ENCODE peak calls at places on chromosomes 1 and 21, in seven cellular contexts. R is MM.1S, Z is skeletal muscle cell, H is mucosa of descending colon, J is HFF-Myc, Y is cardiac muscle cell, A is IMR-90. C is an unnamed sample.

GRCh38 chr1:69535490-69535889 is 32.2 kb upstream of the LRRC7 start:
- DNase-seq in H (no peak), A (no peak), Y (no peak), R (no peak), J (no peak), Z (no peak), C (no peak)

GRCh38 chr1:239263821-239264220 is 122.5 kb upstream of the CHRM3 start:
- DNase-seq in R (no peak), Z (no peak), J (no peak), H (no peak), Y (no peak), A (no peak), C (no peak)

GRCh38 chr1:180230791-180231505 is 884 bp downstream of the LHX4 start:
- DNase-seq in Z (no peak), Y (peak), A (peak), J (no peak), R (peak), H (no peak), C (peak)

GRCh38 chr1:33876970-33877680 is 13.2 kb downstream of the HMGB4 start:
- DNase-seq in J (peak), Z (no peak), H (no peak), Y (no peak), R (no peak), A (peak), C (no peak)

GRCh38 chr1:10031461-10031860 is 1.3 kb upstream of the UBE4B start:
- DNase-seq in Y (peak), H (no peak), J (no peak), Z (no peak), A (peak), R (no peak), C (no peak)

GRCh38 chr1:237124856-237125462 is 83.0 kb downstream of the RYR2 start:
- DNase-seq in Z (no peak), Y (no peak), H (peak), J (no peak), R (peak), A (no peak), C (peak)

GRCh38 chr21:45916011-45916840 is 65.3 kb upstream of the COL6A1 start:
- DNase-seq in R (no peak), Z (no peak), J (no peak), A (no peak), Y (no peak), H (no peak), C (no peak)

GRCh38 chr1:237672748-237673147 is 218.0 kb downstream of the ZP4 start:
- DNase-seq in Y (no peak), A (no peak), R (peak), Z (no peak), H (peak), J (no peak), C (no peak)

GRCh38 chr21:44012474-44013379 is 618 bp downstream of the TRAPPC10 start:
- DNase-seq in J (no peak), H (peak), Y (peak), A (peak), R (peak), Z (no peak), C (peak)

GRCh38 chr1:147551036-147551435 is 9.7 kb downstream of the BCL9 start:
- DNase-seq in A (no peak), J (no peak), R (no peak), Y (no peak), H (no peak), Z (no peak), C (no peak)

GRCh38 chr1:35558374-35559316 is 1.0 kb downstream of the NCDN start:
- DNase-seq in H (no peak), A (no peak), Z (no peak), Y (peak), J (no peak), R (peak), C (no peak)

GRCh38 chr1:224564491-224565084 is 51.5 kb upstream of the CNIH3 start:
- DNase-seq in J (no peak), R (no peak), Y (no peak), Z (no peak), H (no peak), A (no peak), C (no peak)

GRCh38 chr1:225941949-225942222 is 866 bp upstream of the LEFTY2 start:
- DNase-seq in J (no peak), Y (no peak), A (no peak), Z (no peak), H (no peak), R (no peak), C (no peak)

GRCh38 chr1:19250629-19251304 is 557 bp downstream of the EMC1 start:
- DNase-seq in A (no peak), J (no peak), Y (no peak), H (no peak), R (no peak), Z (no peak), C (no peak)

GRCh38 chr1:155307247-155307740 is 1.4 kb upstream of the FDPS start:
- DNase-seq in A (peak), J (no peak), R (peak), Z (no peak), Y (peak), H (no peak), C (no peak)

GRCh38 chr1:198107041-198107440 is 49.8 kb upstream of the NEK7 start:
- DNase-seq in J (no peak), Z (no peak), Y (no peak), R (no peak), H (no peak), A (peak), C (no peak)

GRCh38 chr1:21926814-21927530 is 10.1 kb downstream of the HSPG2 start:
- DNase-seq in H (no peak), Z (no peak), J (no peak), Y (no peak), A (peak), R (no peak), C (no peak)

GRCh38 chr1:12433323-12434053 is 184.5 kb downstream of the DHRS3 start:
- DNase-seq in J (no peak), Y (peak), H (peak), Z (no peak), R (no peak), A (peak), C (no peak)

GRCh38 chr1:178134061-178134460 is 40.2 kb downstream of the RASAL2 start:
- DNase-seq in H (peak), J (peak), A (peak), Z (peak), R (no peak), Y (no peak), C (no peak)

GRCh38 chr1:196723325-196724185 is 51.1 kb upstream of the CFHR3 start:
- DNase-seq in Y (peak), A (peak), R (peak), Z (peak), H (peak), J (no peak), C (peak)

GRCh38 chr1:225825606-225826005 is 15.7 kb downstream of the EPHX1 start:
- DNase-seq in J (no peak), Y (no peak), H (no peak), R (no peak), A (no peak), Z (no peak), C (peak)

GRCh38 chr1:96362623-96363022 is 359.0 kb upstream of the PTBP2 start:
- DNase-seq in Z (peak), A (peak), R (no peak), H (no peak), J (peak), Y (no peak), C (no peak)

GRCh38 chr1:29672416-29672815 is 436.1 kb downstream of the PTPRU start:
- DNase-seq in H (no peak), R (no peak), Z (no peak), A (no peak), Y (no peak), J (no peak), C (no peak)

GRCh38 chr1:944341-945325 is 14.4 kb downstream of the NOC2L start:
- DNase-seq in Y (no peak), J (no peak), H (no peak), R (peak), A (peak), Z (peak), C (peak)

GRCh38 chr1:93707956-93708355 is 26.3 kb upstream of the BCAR3 start:
- DNase-seq in Z (no peak), R (peak), H (no peak), J (no peak), Y (no peak), A (no peak), C (no peak)

GRCh38 chr1:119911775-119912174 is 15.5 kb upstream of the ADAM30 start:
- DNase-seq in R (no peak), Y (no peak), J (no peak), H (no peak), Z (no peak), A (no peak), C (no peak)

GRCh38 chr1:61120998-61121397 is 38.6 kb downstream of the NFIA start:
- DNase-seq in J (no peak), A (no peak), R (no peak), Z (peak), Y (no peak), H (no peak), C (peak)

GRCh38 chr1:226678251-226678650 is 60.8 kb downstream of the ITPKB start:
- DNase-seq in H (no peak), Z (no peak), J (no peak), R (no peak), A (no peak), Y (no peak), C (no peak)

GRCh38 chr1:14017531-14017961 is 317.6 kb downstream of the PRDM2 start:
- DNase-seq in Y (no peak), H (peak), J (no peak), A (no peak), R (no peak), Z (no peak), C (no peak)

GRCh38 chr1:171226757-171227370 is 21.4 kb upstream of the FMO1 start:
- DNase-seq in J (no peak), H (peak), R (peak), Z (no peak), A (peak), Y (peak), C (peak)

GRCh38 chr1:235866207-235866912 is at the start of gene LYST:
- DNase-seq in Y (peak), Z (no peak), J (no peak), A (peak), H (peak), R (peak), C (peak)

GRCh38 chr1:172906778-172907592 is 143.8 kb downstream of the TNFSF18 start:
- DNase-seq in H (no peak), J (peak), Z (no peak), A (peak), R (peak), Y (no peak), C (no peak)

DNA sequence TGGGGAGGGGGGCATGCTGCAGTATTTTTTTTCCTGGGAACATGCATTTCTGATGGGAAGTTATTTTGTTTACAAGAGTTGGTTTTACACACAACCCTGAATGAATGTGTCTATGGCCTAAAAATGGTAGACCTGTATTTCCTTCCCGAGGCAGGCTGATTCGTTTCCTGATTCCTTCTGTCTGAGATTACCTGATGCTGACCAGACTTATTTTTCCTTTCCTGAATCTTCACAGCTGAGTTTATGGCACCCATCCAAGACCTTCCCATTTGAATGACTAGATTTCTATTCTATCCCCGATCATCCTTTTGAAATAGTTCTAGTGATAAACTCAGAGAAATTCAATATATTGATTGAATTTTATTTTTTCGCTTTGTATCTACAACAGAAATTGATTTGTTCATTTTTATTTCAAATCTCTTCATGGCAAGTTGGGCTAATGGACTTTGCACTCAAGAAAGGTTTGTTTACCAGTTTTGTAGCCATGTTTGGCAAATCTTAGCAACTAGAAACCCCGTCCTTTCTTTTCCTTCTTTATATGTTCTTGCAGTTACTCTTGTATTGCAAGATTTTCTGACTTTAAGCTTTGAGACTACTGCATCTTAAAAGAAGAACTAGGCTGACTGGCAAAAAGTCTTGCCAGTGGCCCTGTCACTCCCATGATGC is 15.9 kb upstream of the PLEKHM2 start:
- DNase-seq in J (no peak), Z (no peak), A (peak), Y (no peak), H (no peak), R (no peak), C (no peak)
- H3K4me3 ChIP-seq in J (no peak), Z (no peak), A (no peak), Y (no peak), H (no peak), R (no peak), C (no peak)

DNA sequence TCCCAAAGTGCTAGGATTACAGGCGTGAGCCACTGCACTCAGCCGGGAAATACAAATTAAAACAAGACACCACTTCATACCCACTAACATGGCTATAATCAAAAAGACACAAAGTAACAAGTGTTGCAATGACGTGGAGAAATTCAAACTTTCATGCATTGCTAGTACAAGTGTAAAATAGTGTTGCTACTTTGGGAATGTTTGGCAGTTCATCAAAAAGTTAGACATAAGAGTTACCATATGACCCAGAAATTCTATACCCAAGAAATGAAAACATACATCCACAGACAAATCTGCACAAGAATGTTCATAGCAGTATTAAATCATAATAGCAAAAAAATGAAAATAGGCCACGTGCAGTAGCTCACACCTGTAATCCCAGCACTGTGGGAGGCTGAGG is 16.4 kb downstream of the FOXJ3 start:
- DNase-seq in R (no peak), Z (no peak), Y (no peak), J (no peak), A (no peak), H (no peak), C (no peak)
- H3K4me3 ChIP-seq in R (no peak), Z (no peak), Y (no peak), J (no peak), A (no peak), H (no peak), C (no peak)

GRCh38 chr1:228210076-228210651 is 2.3 kb downstream of the OBSCN start:
- DNase-seq in Z (no peak), Y (no peak), R (no peak), J (no peak), H (no peak), A (no peak), C (no peak)

GRCh38 chr1:228207851-228208821 is at the start of gene OBSCN:
- DNase-seq in J (no peak), H (no peak), R (no peak), A (no peak), Z (no peak), Y (peak), C (no peak)

GRCh38 chr1:228208831-228209524 is 1.1 kb downstream of the OBSCN start:
- DNase-seq in J (no peak), A (no peak), H (no peak), Z (no peak), Y (no peak), R (no peak), C (no peak)

GRCh38 chr1:228210684-228211083 is 2.8 kb downstream of the OBSCN start:
- DNase-seq in Y (no peak), A (no peak), R (no peak), J (no peak), H (no peak), Z (no peak), C (no peak)

DNA sequence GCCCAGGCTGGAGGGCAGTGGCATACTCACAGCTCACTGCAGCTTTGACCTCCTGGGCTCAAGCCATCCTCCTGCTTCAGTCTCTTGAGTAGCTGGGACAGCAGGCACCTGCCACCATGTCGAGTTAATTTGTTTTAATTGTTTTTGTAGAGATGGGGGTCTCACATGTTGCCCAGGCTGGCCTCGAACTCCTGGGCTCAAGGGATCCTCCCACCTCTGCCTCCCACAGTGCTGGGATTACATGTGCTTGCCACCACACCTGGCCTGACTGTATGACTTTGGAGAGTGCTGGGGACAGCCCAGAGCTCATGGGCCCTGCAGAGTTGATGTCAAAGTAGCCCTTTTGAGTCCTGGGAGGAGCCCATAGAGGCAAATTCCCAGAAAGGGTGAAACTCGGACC is 1.8 kb downstream of the OBSCN start:
- DNase-seq in Z (no peak), H (no peak), Y (no peak), R (no peak), J (no peak), A (no peak), C (no peak)
- H3K4me3 ChIP-seq in Z (no peak), H (no peak), Y (peak), R (no peak), J (no peak), A (no peak), C (no peak)

GRCh38 chr1:68229927-68230812 is 2.2 kb downstream of the WLS start:
- DNase-seq in A (peak), R (no peak), H (no peak), J (no peak), Z (no peak), Y (peak), C (no peak)
- H3K4me3 ChIP-seq in A (peak), R (no peak), H (no peak), J (peak), Z (peak), Y (peak), C (peak)

GRCh38 chr1:5980314-5981008 is 11.8 kb downstream of the NPHP4 start:
- DNase-seq in J (no peak), Y (peak), Z (no peak), H (no peak), A (peak), R (no peak), C (no peak)
- H3K4me3 ChIP-seq in J (no peak), Y (no peak), Z (no peak), H (no peak), A (no peak), R (no peak), C (no peak)

GRCh38 chr1:167333703-167334102 is 113.0 kb downstream of the POU2F1 start:
- DNase-seq in A (no peak), R (no peak), J (no peak), H (peak), Y (no peak), Z (no peak), C (no peak)

GRCh38 chr1:167333114-167333513 is 112.4 kb downstream of the POU2F1 start:
- DNase-seq in A (no peak), H (no peak), R (peak), Z (no peak), J (no peak), Y (no peak), C (no peak)

GRCh38 chr1:167331650-167332049 is 111.0 kb downstream of the POU2F1 start:
- DNase-seq in R (no peak), H (no peak), J (no peak), A (no peak), Y (no peak), Z (no peak), C (no peak)

GRCh38 chr1:167330601-167331293 is 110.1 kb downstream of the POU2F1 start:
- DNase-seq in J (no peak), Y (no peak), R (peak), Z (no peak), H (no peak), A (no peak), C (no peak)

GRCh38 chr1:167332503-167332902 is 111.8 kb downstream of the POU2F1 start:
- DNase-seq in A (peak), Y (no peak), R (no peak), H (no peak), J (no peak), Z (no peak), C (no peak)
- H3K4me3 ChIP-seq in A (no peak), Y (no peak), R (no peak), H (no peak), J (no peak), Z (no peak), C (no peak)

GRCh38 chr1:183911285-183911684 is 106.4 kb downstream of the RGL1 start:
- DNase-seq in Y (no peak), H (peak), R (peak), J (no peak), A (no peak), Z (no peak), C (no peak)

GRCh38 chr1:183912265-183912886 is 107.5 kb downstream of the RGL1 start:
- DNase-seq in R (peak), A (no peak), H (no peak), J (no peak), Z (no peak), Y (no peak), C (no peak)

GRCh38 chr1:183908095-183908494 is 103.2 kb downstream of the RGL1 start:
- DNase-seq in J (no peak), Y (no peak), H (no peak), A (no peak), R (no peak), Z (no peak), C (peak)

GRCh38 chr1:183909672-183910071 is 104.8 kb downstream of the RGL1 start:
- DNase-seq in H (no peak), Z (no peak), R (no peak), Y (no peak), A (no peak), J (no peak), C (no peak)

DNA sequence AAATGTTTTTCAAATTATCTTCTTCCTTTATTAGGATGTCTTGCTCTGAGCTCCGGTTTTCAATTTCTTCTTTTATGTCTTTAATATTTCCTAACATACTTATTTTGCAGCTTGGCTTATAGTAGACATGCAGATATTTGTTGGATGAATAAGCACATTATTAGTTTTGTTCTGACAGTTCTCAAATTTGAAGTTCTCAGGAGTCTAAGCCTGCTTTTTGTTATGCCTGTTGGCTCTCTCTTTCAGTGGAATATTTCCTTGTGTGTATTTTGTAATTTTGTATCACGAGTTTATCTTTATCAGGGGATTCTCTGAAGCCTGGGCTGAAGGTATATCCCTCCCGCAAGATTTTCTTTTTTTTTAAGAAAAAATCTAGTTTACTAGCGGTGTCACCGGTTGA is 105.9 kb downstream of the RGL1 start:
- DNase-seq in H (no peak), J (no peak), Y (no peak), Z (no peak), A (no peak), R (no peak), C (no peak)
- H3K4me3 ChIP-seq in H (no peak), J (no peak), Y (no peak), Z (no peak), A (no peak), R (no peak), C (no peak)

GRCh38 chr1:175287377-175287776 is 94.8 kb upstream of the KIAA0040 start:
- DNase-seq in J (no peak), Z (no peak), A (no peak), R (peak), H (peak), Y (no peak), C (peak)

DNA sequence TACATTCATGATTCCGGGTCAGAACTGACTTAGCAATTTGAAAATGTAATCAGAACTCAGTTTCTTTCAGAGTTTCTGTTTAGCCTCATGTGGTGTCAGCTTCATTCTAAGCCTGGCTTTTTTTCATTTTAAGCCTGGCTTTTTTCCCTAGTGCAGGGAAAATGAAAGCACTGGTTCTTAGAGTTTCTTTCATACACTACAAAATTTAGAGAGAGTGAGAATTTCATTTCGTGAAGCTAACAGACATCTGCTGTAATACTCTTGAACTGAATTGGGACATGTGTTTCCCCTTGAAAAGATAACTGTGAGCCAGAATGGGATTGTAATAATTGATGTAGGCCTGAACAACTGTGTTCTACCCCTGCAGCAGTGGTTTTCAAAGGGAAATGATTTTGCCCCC is 95.3 kb upstream of the KIAA0040 start:
- DNase-seq in Z (no peak), Y (no peak), H (no peak), A (no peak), J (no peak), R (peak), C (no peak)
- H3K4me3 ChIP-seq in Z (no peak), Y (no peak), H (no peak), A (no peak), J (no peak), R (peak), C (no peak)

C was measured in testis.